ENCODE peak calls at places on chromosomes 11 and 22, in eight cellular contexts. D is upper lobe of left lung, X is HepG2, M is HCT116, V is GM23338, K is Panc1, S is GM12878, G is K562. W is an unnamed sample.

GRCh38 chr11:74085542-74085892 is 76.6 kb upstream of the UCP3 start:
- ATAC-seq in D (no peak), X (peak; percentile 48), M (no peak), V (no peak), K (no peak), S (no peak), G (peak; percentile 87), W (no peak)

GRCh38 chr11:75576445-75577049 is 14.5 kb downstream of the SERPINH1 start:
- ATAC-seq in D (peak; percentile 81), X (peak; percentile 21), M (no peak), V (peak; percentile 46), K (no peak), S (peak; percentile 93), G (peak; percentile 28), W (peak; percentile 40)

GRCh38 chr11:27861706-27862430 is 161.6 kb upstream of the BDNF start:
- ATAC-seq in D (peak; percentile 89), X (no peak), M (peak; percentile 49), V (no peak), K (no peak), S (no peak), G (no peak), W (peak; percentile 86)

GRCh38 chr11:3135491-3136440 is 29.3 kb downstream of the OSBPL5 start:
- ATAC-seq in D (no peak), X (peak; percentile 58), M (peak; percentile 48), V (peak; percentile 77), K (peak; percentile 72), S (peak; percentile 32), G (peak; percentile 59), W (no peak)

GRCh38 chr11:91800208-91800914 is 424.3 kb upstream of the FAT3 start:
- ATAC-seq in D (no peak), X (no peak), M (no peak), V (no peak), K (no peak), S (no peak), G (no peak), W (no peak)

GRCh38 chr11:124748481-124749338 is 3.3 kb downstream of the VSIG2 start:
- ATAC-seq in D (no peak), X (no peak), M (no peak), V (no peak), K (no peak), S (no peak), G (no peak), W (peak; percentile 32)

GRCh38 chr22:45604239-45604711 is 67.4 kb upstream of the ATXN10 start:
- ATAC-seq in D (peak; percentile 23), X (no peak), M (no peak), V (no peak), K (no peak), S (no peak), G (no peak), W (peak; percentile 1)

GRCh38 chr11:102925988-102926387 is 29.5 kb downstream of the MMP13 start:
- ATAC-seq in D (no peak), X (no peak), M (no peak), V (no peak), K (no peak), S (no peak), G (no peak), W (no peak)

GRCh38 chr11:78647986-78648875 is 73.6 kb upstream of the NARS2 start:
- ATAC-seq in D (no peak), X (no peak), M (no peak), V (no peak), K (no peak), S (no peak), G (no peak), W (no peak)

GRCh38 chr22:31148516-31148915 is 8.2 kb upstream of the PLA2G3 start:
- ATAC-seq in D (peak; percentile 32), X (no peak), M (peak; percentile 12), V (no peak), K (peak; percentile 66), S (no peak), G (no peak), W (peak; percentile 64)

GRCh38 chr11:101126551-101127347 is 2.9 kb downstream of the PGR start:
- ATAC-seq in D (no peak), X (peak; percentile 74), M (no peak), V (peak; percentile 5), K (no peak), S (no peak), G (peak; percentile 48), W (no peak)

GRCh38 chr11:10401275-10401674 is 53.8 kb upstream of the AMPD3 start:
- ATAC-seq in D (no peak), X (no peak), M (no peak), V (peak; percentile 45), K (no peak), S (no peak), G (no peak), W (no peak)

GRCh38 chr11:132920391-132921095 is 611.8 kb downstream of the OPCML start:
- ATAC-seq in D (no peak), X (no peak), M (no peak), V (no peak), K (no peak), S (no peak), G (no peak), W (no peak)

GRCh38 chr11:65695459-65696241 is 16.4 kb upstream of the KAT5 start:
- ATAC-seq in D (no peak), X (peak; percentile 42), M (peak; percentile 68), V (no peak), K (peak; percentile 47), S (no peak), G (no peak), W (no peak)

GRCh38 chr11:113675003-113675471 is 31.1 kb downstream of the TMPRSS5 start:
- ATAC-seq in D (no peak), X (no peak), M (peak; percentile 25), V (no peak), K (peak; percentile 72), S (peak; percentile 93), G (peak; percentile 22), W (no peak)

DNA sequence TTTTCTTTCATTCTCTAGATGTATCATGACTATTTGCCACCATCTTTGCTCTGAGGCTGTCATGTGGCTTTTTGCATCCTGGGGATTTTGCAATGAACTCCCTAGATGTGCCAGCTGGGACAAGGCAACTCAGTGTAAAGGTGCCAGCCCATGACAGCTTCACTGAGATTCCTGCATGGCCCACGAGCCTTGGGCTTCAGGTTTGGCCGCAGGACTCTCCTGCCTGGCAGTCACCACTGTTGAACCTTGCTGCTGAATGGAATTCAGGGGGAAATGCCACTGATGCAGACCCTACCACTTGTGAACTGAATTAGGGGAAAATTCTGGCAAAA is 385.2 kb downstream of the SOX6 start:
- ATAC-seq in D (no peak), X (no peak), M (no peak), V (no peak), K (no peak), S (no peak), G (no peak), W (no peak)
- H3K4me1 ChIP-seq in D (peaks cover 23% of the 10 kb centered on the region), X (peaks cover 31% of the 10 kb centered on the region), M (peaks cover 2% of the 10 kb centered on the region), V (peaks cover 6% of the 10 kb centered on the region), K (peaks cover 4% of the 10 kb centered on the region), S (no peaks in the 10 kb centered on the region), G (peaks cover 9% of the 10 kb centered on the region), W (peaks cover 10% of the 10 kb centered on the region)

GRCh38 chr11:30478923-30479322 is 107.2 kb downstream of the MPPED2 start:
- ATAC-seq in D (peak; percentile 6), X (no peak), M (no peak), V (peak; percentile 53), K (no peak), S (no peak), G (no peak), W (no peak)
- TF ChIP-seq POLR2AphosphoS5 in D (no peak), X (no peak), M (no peak), V (no peak), K (no peak), S (no peak), G (no peak), W (no peak)

DNA sequence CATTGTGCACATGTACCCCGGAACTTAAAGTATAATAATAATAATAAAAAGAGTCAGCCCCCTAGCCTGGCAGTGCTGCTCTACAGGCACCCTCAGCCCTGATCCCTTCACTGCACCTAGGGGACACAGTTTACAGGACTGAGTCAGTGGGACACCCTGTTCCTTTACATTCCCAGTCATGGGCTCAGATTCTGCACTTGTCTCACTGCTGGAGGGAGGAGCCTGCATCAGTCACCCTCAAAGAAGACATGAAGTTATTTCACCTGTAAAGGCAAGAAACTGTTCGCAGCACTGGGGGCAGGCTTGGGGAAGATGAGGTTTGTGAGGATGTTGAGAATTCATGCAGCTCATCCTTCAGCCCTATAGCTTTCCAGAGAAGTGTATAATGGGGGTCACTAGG is 50.7 kb upstream of the VPREB1 start:
- ATAC-seq in D (no peak), X (no peak), M (no peak), V (no peak), K (no peak), S (no peak), G (no peak), W (no peak)
- H3K4me1 ChIP-seq in D (no peaks in the 10 kb centered on the region), X (no peaks in the 10 kb centered on the region), M (no peaks in the 10 kb centered on the region), V (no peaks in the 10 kb centered on the region), K (no peaks in the 10 kb centered on the region), S (peaks cover 18% of the 10 kb centered on the region), G (no peaks in the 10 kb centered on the region), W (no peaks in the 10 kb centered on the region)

GRCh38 chr22:28792491-28793383 is 7.6 kb downstream of the XBP1 start:
- ATAC-seq in D (no peak), X (peak; percentile 69), M (no peak), V (peak; percentile 47), K (no peak), S (peak; percentile 65), G (peak; percentile 64), W (no peak)
- TF ChIP-seq POLR2AphosphoS5 in D (no peak), X (peak; percentile 58), M (peak; percentile 39), V (peak; percentile 46), K (peak; percentile 25), S (peak; percentile 32), G (no peak), W (no peak)

DNA sequence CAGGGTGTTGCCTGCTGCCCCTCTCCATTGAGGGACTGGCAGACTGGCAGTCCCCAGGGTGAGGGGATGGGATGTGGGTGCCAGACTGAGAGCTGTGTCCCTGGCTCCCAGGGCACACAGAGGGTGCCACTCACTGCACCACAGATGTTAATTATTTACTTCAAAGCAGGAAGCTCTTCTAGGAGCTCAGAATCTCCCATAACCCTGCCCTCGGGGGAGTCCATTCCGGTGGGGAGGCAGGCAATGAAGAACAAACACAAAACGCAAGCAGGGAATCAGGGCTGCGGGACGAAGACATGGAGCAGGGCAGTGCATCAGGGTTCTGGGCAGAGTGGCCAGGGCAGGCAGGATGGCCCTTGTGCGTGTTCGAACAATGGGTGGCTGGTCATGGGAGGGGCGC is 24.4 kb upstream of the FLRT1 start:
- ATAC-seq in D (no peak), X (no peak), M (no peak), V (no peak), K (no peak), S (no peak), G (no peak), W (no peak)
- H3K4me1 ChIP-seq in D (peaks cover 19% of the 10 kb centered on the region), X (peaks cover 21% of the 10 kb centered on the region), M (peaks cover 14% of the 10 kb centered on the region), V (peaks cover 12% of the 10 kb centered on the region), K (peaks cover 20% of the 10 kb centered on the region), S (no peaks in the 10 kb centered on the region), G (peaks cover 51% of the 10 kb centered on the region), W (peaks cover 24% of the 10 kb centered on the region)

GRCh38 chr11:105137286-105137685 is 2.3 kb downstream of the CARD18 start:
- ATAC-seq in D (no peak), X (no peak), M (no peak), V (no peak), K (no peak), S (no peak), G (no peak), W (no peak)

GRCh38 chr11:105139669-105140068 is at the start of gene CARD18:
- ATAC-seq in D (no peak), X (no peak), M (no peak), V (no peak), K (no peak), S (no peak), G (no peak), W (no peak)

GRCh38 chr11:105144887-105145286 is 5.3 kb upstream of the CARD18 start:
- ATAC-seq in D (no peak), X (peak; percentile 67), M (no peak), V (no peak), K (peak; percentile 78), S (no peak), G (no peak), W (no peak)

GRCh38 chr11:105142167-105142566 is 2.6 kb upstream of the CARD18 start:
- ATAC-seq in D (no peak), X (no peak), M (no peak), V (no peak), K (no peak), S (no peak), G (no peak), W (no peak)
- TF ChIP-seq POLR2AphosphoS5 in D (no peak), X (no peak), M (no peak), V (no peak), K (no peak), S (no peak), G (no peak), W (no peak)